ENCODE peak calls at places on chromosome 1, in four cellular contexts. V is activated CD8-positive, alpha-beta T cell treated with anti-CD3 and anti-CD28 coated beads for 36 hours; I is AG10803; T is NB4. S is an unnamed sample.

GRCh38 chr1:81410919-81411318 is 389.8 kb upstream of the ADGRL2 start:
- DNase-seq in T (no peak), I (no peak), V (no peak), S (no peak)

GRCh38 chr1:58762806-58763205 is 21.0 kb downstream of the JUN start:
- DNase-seq in T (no peak), I (peak; percentile 69), V (no peak), S (peak; percentile 71)

GRCh38 chr1:109993885-109994284 is 9.3 kb downstream of the AHCYL1 start:
- DNase-seq in T (no peak), V (no peak), I (no peak), S (peak; percentile 56)

GRCh38 chr1:175045097-175045496 is 21.9 kb upstream of the MRPS14 start:
- DNase-seq in V (no peak), I (no peak), T (no peak), S (no peak)

GRCh38 chr1:6420594-6421042 is 899 bp upstream of the HES2 start:
- DNase-seq in V (no peak), I (no peak), T (peak; percentile 76), S (no peak)

GRCh38 chr1:204829133-204829532 is 41.5 kb upstream of the NFASC start:
- DNase-seq in V (no peak), T (no peak), I (no peak), S (no peak)

GRCh38 chr1:26409191-26409751 is 1.3 kb upstream of the LIN28A start:
- DNase-seq in T (no peak), V (no peak), I (no peak), S (no peak)

GRCh38 chr1:145962157-145963102 is 1.9 kb downstream of the ANKRD34A start:
- DNase-seq in T (no peak), V (peak; percentile 66), I (no peak), S (no peak)

GRCh38 chr1:68973459-68974244 is 476.8 kb upstream of the DEPDC1 start:
- DNase-seq in I (peak; percentile 25), T (no peak), V (no peak), S (peak; percentile 20)

GRCh38 chr1:111006556-111006955 is 42.8 kb upstream of the LRIF1 start:
- DNase-seq in V (no peak), I (no peak), T (no peak), S (no peak)

GRCh38 chr1:115437146-115437639 is 99.1 kb upstream of the NGF start:
- DNase-seq in T (no peak), I (no peak), V (no peak), S (no peak)

GRCh38 chr1:150164224-150164623 is 14.5 kb downstream of the PLEKHO1 start:
- DNase-seq in T (no peak), I (no peak), V (no peak), S (no peak)

GRCh38 chr1:45857101-45857700 is 53.8 kb downstream of the MAST2 start:
- DNase-seq in I (no peak), T (no peak), V (no peak), S (no peak)

GRCh38 chr1:216700779-216701178 is 22.4 kb downstream of the ESRRG start:
- DNase-seq in T (no peak), I (no peak), V (no peak), S (no peak)

GRCh38 chr1:234638832-234639799 is 29.1 kb upstream of the IRF2BP2 start:
- DNase-seq in V (no peak), I (no peak), T (no peak), S (no peak)

GRCh38 chr1:184051485-184052193 is at the start of gene TSEN15:
- DNase-seq in T (peak; percentile 87), V (peak; percentile 86), I (peak; percentile 88), S (peak; percentile 84)

GRCh38 chr1:5579966-5580365 is 412.3 kb downstream of the NPHP4 start:
- DNase-seq in T (no peak), I (no peak), V (no peak), S (no peak)

GRCh38 chr1:102019530-102019929 is 22.8 kb upstream of the OLFM3 start:
- DNase-seq in T (no peak), V (no peak), I (no peak), S (no peak)

GRCh38 chr1:169163059-169163458 is 56.6 kb downstream of the ATP1B1 start:
- DNase-seq in V (peak; percentile 13), T (no peak), I (no peak), S (peak; percentile 18)

GRCh38 chr1:204406621-204407020 is 5.0 kb downstream of the PPP1R15B start:
- DNase-seq in V (no peak), I (no peak), T (no peak), S (no peak)

GRCh38 chr1:201495447-201496295 is 11.3 kb downstream of the CSRP1 start:
- DNase-seq in I (peak; percentile 73), T (no peak), V (no peak), S (peak; percentile 67)

GRCh38 chr1:147504801-147505303 is 36.4 kb upstream of the BCL9 start:
- DNase-seq in V (no peak), T (no peak), I (peak; percentile 17), S (no peak)

GRCh38 chr1:11731719-11732283 is 4.1 kb upstream of the AGTRAP start:
- DNase-seq in I (peak; percentile 54), V (peak; percentile 58), T (no peak), S (peak; percentile 77)

GRCh38 chr1:5769146-5769545 is 223.1 kb downstream of the NPHP4 start:
- DNase-seq in T (no peak), V (no peak), I (no peak), S (no peak)

GRCh38 chr1:235703516-235703915 is 53.9 kb upstream of the GNG4 start:
- DNase-seq in V (no peak), I (peak; percentile 65), T (no peak), S (peak; percentile 68)

GRCh38 chr1:112265946-112266345 is 130.1 kb upstream of the CTTNBP2NL start:
- DNase-seq in T (no peak), V (no peak), I (peak; percentile 4), S (no peak)

GRCh38 chr1:174159253-174160108 is at the start of gene RABGAP1L:
- DNase-seq in V (peak; percentile 93), T (peak; percentile 96), I (peak; percentile 94), S (peak; percentile 92)

GRCh38 chr1:75034376-75034775 is 99.8 kb upstream of the LHX8 start:
- DNase-seq in T (no peak), I (no peak), V (no peak), S (no peak)

DNA sequence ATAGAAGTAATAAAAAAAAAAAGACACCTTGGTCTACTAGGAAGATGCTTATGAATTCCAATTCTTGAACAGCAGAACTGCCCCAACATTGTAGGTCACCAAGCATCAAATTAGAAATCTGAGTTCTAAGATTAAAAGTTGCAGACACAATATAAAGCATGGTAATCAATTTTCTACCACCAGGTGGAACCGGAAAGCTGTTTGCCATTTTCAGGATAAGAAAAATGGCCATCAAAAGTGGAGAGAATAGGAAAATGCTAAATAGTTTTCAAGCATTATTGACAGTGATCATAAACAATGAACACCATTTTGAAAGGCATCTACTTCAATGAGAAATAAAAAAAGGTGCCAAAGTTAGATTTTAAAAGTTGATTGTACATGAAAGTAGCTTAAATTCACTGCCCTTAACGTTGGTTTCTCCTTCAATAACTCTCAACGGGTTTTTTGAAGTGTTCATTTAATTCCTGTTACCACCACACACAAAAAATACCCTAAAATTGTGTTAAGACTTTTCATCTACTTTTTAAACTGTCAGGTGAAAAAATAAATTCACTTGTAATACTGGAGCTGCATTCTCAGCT is 252.9 kb downstream of the KCNT2 start:
- DNase-seq in V (no peak), T (peak; percentile 7), I (peak; percentile 24), S (peak; percentile 62)
- TF ChIP-seq CTCF in V (no peak), T (no peak), I (peak; percentile 61), S (peak; percentile 48)

GRCh38 chr1:17574502-17574901 is 35.0 kb downstream of the ARHGEF10L start:
- DNase-seq in T (no peak), V (no peak), I (no peak), S (no peak)
- TF ChIP-seq CTCF in T (no peak), V (no peak), I (no peak), S (peak; percentile 21)

DNA sequence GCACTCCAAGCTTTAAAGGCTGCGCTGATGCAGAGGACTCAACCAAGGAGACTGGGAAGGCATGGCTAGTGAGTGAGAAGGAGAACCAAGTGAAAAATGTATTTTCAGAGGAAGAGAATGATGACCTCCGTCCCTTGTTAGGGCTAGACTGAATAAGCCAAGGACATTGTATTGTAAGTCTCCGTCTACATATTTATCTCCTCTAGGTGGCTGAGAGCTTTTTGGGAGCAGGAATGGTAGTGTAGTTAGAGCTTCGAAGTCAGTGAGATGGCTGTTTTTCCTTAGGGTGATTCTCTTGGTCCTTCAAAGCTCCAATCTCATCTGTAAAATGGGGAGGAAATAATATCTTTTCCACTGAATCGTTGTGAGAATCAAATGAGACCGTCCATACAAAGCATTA is 37.6 kb downstream of the ZBTB40 start:
- DNase-seq in T (peak; percentile 12), V (no peak), I (no peak), S (no peak)
- TF ChIP-seq CTCF in T (no peak), V (no peak), I (no peak), S (no peak)

DNA sequence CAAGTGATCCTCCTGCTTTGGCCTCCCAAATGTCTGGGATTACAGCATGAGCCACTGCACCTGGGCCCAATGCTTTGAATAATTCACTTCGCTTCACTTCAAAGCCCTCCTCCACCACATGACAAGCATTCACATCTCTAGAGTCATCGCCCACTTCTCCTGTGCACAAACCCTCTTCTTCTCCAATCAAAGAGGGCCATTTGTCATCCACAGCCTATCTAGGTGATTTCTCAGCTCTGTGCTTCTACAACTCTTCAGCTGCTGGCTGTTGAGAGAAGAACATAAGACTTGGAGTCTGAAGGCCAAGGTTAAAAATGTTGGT is 20.1 kb upstream of the PSMB2 start:
- DNase-seq in V (no peak), T (no peak), I (no peak), S (no peak)
- TF ChIP-seq CTCF in V (no peak), T (no peak), I (no peak), S (no peak)

DNA sequence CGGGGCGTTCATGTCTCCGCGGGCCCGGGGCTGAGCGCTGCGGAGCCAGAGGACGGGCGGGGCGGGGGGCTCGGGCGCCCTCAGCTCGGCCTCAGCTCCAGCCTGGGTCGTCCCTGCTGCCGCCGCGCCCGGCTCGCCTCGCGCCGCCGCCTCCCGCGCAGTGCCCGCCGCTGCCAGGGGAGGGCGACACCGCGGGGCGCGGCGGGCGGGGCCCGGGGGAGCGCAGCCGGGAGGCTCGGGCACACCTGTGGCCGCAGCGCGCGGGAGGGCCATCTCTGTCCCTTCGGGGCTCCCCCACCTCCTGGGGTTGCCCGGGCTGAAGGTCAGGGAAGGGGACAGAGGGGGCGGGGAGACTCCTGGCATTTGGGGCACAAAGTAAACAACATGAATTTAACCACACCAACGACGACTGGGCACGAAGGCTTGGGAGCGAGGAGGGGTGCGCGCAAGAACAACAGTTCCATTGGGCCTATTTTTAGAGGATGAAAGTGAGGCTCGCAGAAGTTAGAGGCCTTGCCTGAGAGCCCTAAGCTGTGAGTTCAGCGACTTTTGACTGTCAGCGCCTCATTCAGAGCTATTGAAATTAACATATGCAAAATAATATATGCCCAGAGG is at the start of gene FAM131C:
- DNase-seq in I (no peak), T (peak; percentile 42), V (peak; percentile 44), S (no peak)
- TF ChIP-seq CTCF in I (no peak), T (no peak), V (no peak), S (no peak)

GRCh38 chr1:199675937-199676336 is 351.6 kb upstream of the NR5A2 start:
- DNase-seq in T (no peak), V (no peak), I (no peak), S (no peak)
- TF ChIP-seq CTCF in T (no peak), V (no peak), I (no peak), S (no peak)

DNA sequence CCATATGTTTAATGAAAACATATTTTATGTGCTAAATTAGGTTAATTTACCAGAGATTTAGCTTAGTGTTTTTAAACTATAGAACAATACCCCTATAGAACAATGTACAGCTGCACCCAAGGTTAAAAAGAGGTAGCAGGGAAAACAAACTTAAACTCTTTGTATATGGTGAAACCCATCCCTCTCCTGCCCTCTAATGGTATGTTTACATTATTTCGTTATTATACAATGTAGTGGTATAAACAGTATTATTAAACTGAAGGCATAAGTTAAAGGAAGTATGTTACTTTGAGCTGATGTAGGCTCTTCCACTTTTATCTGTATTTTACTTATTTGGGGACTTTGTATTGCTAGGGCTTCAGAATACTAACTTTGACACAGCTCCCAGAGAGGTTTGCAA is 16.7 kb upstream of the ZYG11A start:
- DNase-seq in T (peak; percentile 49), I (no peak), V (no peak), S (peak; percentile 25)
- TF ChIP-seq CTCF in T (no peak), I (peak; percentile 12), V (no peak), S (peak; percentile 16)